ENCODE peak calls at places on chromosomes 7 and 10, in nine cellular contexts. T, Y, K, I, Q, H, S, C and A are unnamed samples.

GRCh38 chr10:128125416-128125943 is 743 bp downstream of the MKI67 start:
- DNase-seq in T (no peak), Y (no peak), K (no peak), I (no peak), Q (no peak), H (no peak), S (no peak), C (no peak), A (peak; percentile 28)

GRCh38 chr10:1957057-1957456 is 219.7 kb upstream of the ADARB2 start:
- DNase-seq in T (no peak), Y (no peak), K (no peak), I (no peak), Q (no peak), H (no peak), S (no peak), C (no peak), A (no peak)

GRCh38 chr10:93445097-93445960 is 36.8 kb downstream of the MYOF start:
- DNase-seq in T (peak; percentile 97), Y (peak; percentile 81), K (no peak), I (peak; percentile 81), Q (peak; percentile 92), H (peak; percentile 97), S (peak; percentile 88), C (peak; percentile 55), A (peak; percentile 80)

GRCh38 chr10:42973870-42974692 is 102.8 kb upstream of the RET start:
- DNase-seq in T (no peak), Y (no peak), K (no peak), I (no peak), Q (no peak), H (no peak), S (no peak), C (no peak), A (no peak)

GRCh38 chr7:727806-728460 is 852 bp upstream of the PRKAR1B start:
- DNase-seq in T (no peak), Y (no peak), K (no peak), I (no peak), Q (peak; percentile 44), H (no peak), S (no peak), C (no peak), A (peak; percentile 82)

GRCh38 chr7:2510130-2510776 is 9.3 kb upstream of the LFNG start:
- DNase-seq in T (peak; percentile 65), Y (no peak), K (no peak), I (no peak), Q (no peak), H (no peak), S (no peak), C (no peak), A (no peak)

GRCh38 chr7:116674508-116675173 is 2.6 kb downstream of the MET start:
- DNase-seq in T (no peak), Y (no peak), K (no peak), I (no peak), Q (no peak), H (no peak), S (no peak), C (no peak), A (no peak)

GRCh38 chr7:123024989-123025758 is 29.7 kb upstream of the TAS2R16 start:
- DNase-seq in T (no peak), Y (no peak), K (no peak), I (no peak), Q (no peak), H (no peak), S (no peak), C (no peak), A (no peak)

GRCh38 chr7:79495544-79496272 is 42.2 kb upstream of the MAGI2 start:
- DNase-seq in T (no peak), Y (no peak), K (no peak), I (no peak), Q (no peak), H (no peak), S (no peak), C (no peak), A (no peak)

GRCh38 chr10:44973323-44974081 is 5.1 kb downstream of the DEPP1 start:
- DNase-seq in T (no peak), Y (no peak), K (no peak), I (no peak), Q (no peak), H (no peak), S (no peak), C (no peak), A (no peak)

GRCh38 chr7:36396150-36396549 is 6.5 kb downstream of the ANLN start:
- DNase-seq in T (no peak), Y (no peak), K (no peak), I (no peak), Q (no peak), H (no peak), S (no peak), C (no peak), A (no peak)

GRCh38 chr7:4965295-4966022 is 6.5 kb upstream of the MMD2 start:
- DNase-seq in T (no peak), Y (no peak), K (no peak), I (no peak), Q (no peak), H (no peak), S (no peak), C (no peak), A (no peak)

GRCh38 chr10:124652200-124652599 is 92.0 kb downstream of the FAM53B start:
- DNase-seq in T (no peak), Y (no peak), K (no peak), I (no peak), Q (no peak), H (no peak), S (no peak), C (no peak), A (no peak)